ENCODE peak calls at places on chromosomes 4 and X, in eight cellular contexts. One of them, this sample, is unnamed. For H3K4me1, the result is how much of the 10 kb centered on the place peaks cover.

GRCh38 chrX:15903186-15903681 is 48.6 kb upstream of the AP1S2 start:
- DNase-seq in trophoblast cell: no peak
- DNase-seq in MM.1S: peak
- DNase-seq in CD8-positive, alpha-beta memory T cell: no peak
- DNase-seq in OCI-LY7: peak
- DNase-seq in IMR-90: no peak
- DNase-seq in GM23248: no peak
- DNase-seq in heart right ventricle: no peak
- DNase-seq in this sample: no peak

GRCh38 chrX:38993500-38993899 is 192.2 kb downstream of the MID1IP1 start:
- DNase-seq in heart right ventricle: no peak
- DNase-seq in trophoblast cell: no peak
- DNase-seq in MM.1S: no peak
- DNase-seq in CD8-positive, alpha-beta memory T cell: no peak
- DNase-seq in IMR-90: no peak
- DNase-seq in GM23248: no peak
- DNase-seq in OCI-LY7: no peak
- DNase-seq in this sample: no peak

GRCh38 chr4:87304659-87305277 is 17.9 kb downstream of the HSD17B13 start:
- DNase-seq in trophoblast cell: no peak
- DNase-seq in CD8-positive, alpha-beta memory T cell: no peak
- DNase-seq in OCI-LY7: no peak
- DNase-seq in GM23248: no peak
- DNase-seq in heart right ventricle: no peak
- DNase-seq in MM.1S: no peak
- DNase-seq in IMR-90: peak
- DNase-seq in this sample: no peak

GRCh38 chr4:106334732-106335131 is 18.4 kb downstream of the AIMP1 start:
- DNase-seq in CD8-positive, alpha-beta memory T cell: no peak
- DNase-seq in trophoblast cell: no peak
- DNase-seq in MM.1S: no peak
- DNase-seq in IMR-90: no peak
- DNase-seq in heart right ventricle: no peak
- DNase-seq in OCI-LY7: no peak
- DNase-seq in GM23248: no peak
- DNase-seq in this sample: no peak

GRCh38 chr4:143335979-143336827 is 473 bp upstream of the GAB1 start:
- DNase-seq in MM.1S: peak
- DNase-seq in CD8-positive, alpha-beta memory T cell: no peak
- DNase-seq in heart right ventricle: peak
- DNase-seq in IMR-90: peak
- DNase-seq in OCI-LY7: peak
- DNase-seq in GM23248: peak
- DNase-seq in trophoblast cell: peak
- DNase-seq in this sample: peak

GRCh38 chr4:165394275-165394674 is 15.5 kb downstream of the CPE start:
- DNase-seq in trophoblast cell: no peak
- DNase-seq in IMR-90: peak
- DNase-seq in CD8-positive, alpha-beta memory T cell: no peak
- DNase-seq in heart right ventricle: no peak
- DNase-seq in MM.1S: no peak
- DNase-seq in GM23248: peak
- DNase-seq in OCI-LY7: no peak
- DNase-seq in this sample: no peak

GRCh38 chr4:65665951-65666523 is 4.3 kb downstream of the EPHA5 start:
- DNase-seq in CD8-positive, alpha-beta memory T cell: no peak
- DNase-seq in GM23248: peak
- DNase-seq in IMR-90: no peak
- DNase-seq in OCI-LY7: no peak
- DNase-seq in heart right ventricle: no peak
- DNase-seq in MM.1S: no peak
- DNase-seq in trophoblast cell: no peak
- DNase-seq in this sample: no peak

GRCh38 chrX:155666741-155667140 is 54.0 kb upstream of the TMLHE start:
- DNase-seq in trophoblast cell: no peak
- DNase-seq in CD8-positive, alpha-beta memory T cell: no peak
- DNase-seq in MM.1S: no peak
- DNase-seq in GM23248: no peak
- DNase-seq in heart right ventricle: no peak
- DNase-seq in IMR-90: no peak
- DNase-seq in OCI-LY7: no peak
- DNase-seq in this sample: no peak

GRCh38 chr4:126221717-126222116 is 907.0 kb downstream of the FAT4 start:
- DNase-seq in CD8-positive, alpha-beta memory T cell: no peak
- DNase-seq in MM.1S: no peak
- DNase-seq in GM23248: no peak
- DNase-seq in OCI-LY7: no peak
- DNase-seq in trophoblast cell: no peak
- DNase-seq in IMR-90: no peak
- DNase-seq in heart right ventricle: no peak
- DNase-seq in this sample: no peak

GRCh38 chr4:169621754-169622481 is 1.5 kb downstream of the CLCN3 start:
- DNase-seq in CD8-positive, alpha-beta memory T cell: peak
- DNase-seq in IMR-90: peak
- DNase-seq in heart right ventricle: no peak
- DNase-seq in trophoblast cell: no peak
- DNase-seq in GM23248: peak
- DNase-seq in MM.1S: peak
- DNase-seq in OCI-LY7: peak
- DNase-seq in this sample: no peak

GRCh38 chr4:158535130-158535614 is 13.5 kb downstream of the RXFP1 start:
- DNase-seq in heart right ventricle: no peak
- DNase-seq in GM23248: peak
- DNase-seq in trophoblast cell: no peak
- DNase-seq in OCI-LY7: no peak
- DNase-seq in CD8-positive, alpha-beta memory T cell: no peak
- DNase-seq in MM.1S: peak
- DNase-seq in IMR-90: peak
- DNase-seq in this sample: no peak

GRCh38 chr4:56755901-56756300 is 65.6 kb downstream of the SPINK2 start:
- DNase-seq in MM.1S: no peak
- DNase-seq in OCI-LY7: no peak
- DNase-seq in heart right ventricle: no peak
- DNase-seq in GM23248: peak
- DNase-seq in trophoblast cell: no peak
- DNase-seq in CD8-positive, alpha-beta memory T cell: no peak
- DNase-seq in IMR-90: no peak
- DNase-seq in this sample: no peak

DNA sequence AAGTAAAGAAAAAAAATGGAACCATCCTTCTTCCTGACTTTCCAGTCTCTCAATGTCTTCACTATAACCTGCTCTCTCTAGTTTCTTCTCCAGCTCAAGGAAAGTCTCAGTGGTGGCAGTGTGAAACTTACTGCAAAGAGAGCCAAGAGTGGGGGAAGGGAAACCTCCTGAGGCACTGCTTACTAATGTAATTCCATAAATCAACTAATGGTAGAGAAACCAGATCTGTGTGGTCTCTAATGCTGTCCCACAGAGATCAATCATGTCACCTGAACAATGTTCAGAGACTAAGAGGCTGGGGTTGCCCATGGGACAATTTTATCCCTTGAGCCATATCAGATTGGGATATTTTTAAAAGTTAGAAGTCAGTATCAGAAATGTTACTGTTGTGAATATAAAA is 7.6 kb downstream of the CXXC4 start:
- DNase-seq in CD8-positive, alpha-beta memory T cell: no peak
- DNase-seq in GM23248: no peak
- DNase-seq in OCI-LY7: no peak
- DNase-seq in IMR-90: no peak
- DNase-seq in trophoblast cell: no peak
- DNase-seq in heart right ventricle: no peak
- DNase-seq in MM.1S: peak
- DNase-seq in this sample: no peak
- H3K27ac ChIP-seq in CD8-positive, alpha-beta memory T cell: no peak
- H3K27ac ChIP-seq in GM23248: no peak
- H3K27ac ChIP-seq in OCI-LY7: no peak
- H3K27ac ChIP-seq in IMR-90: no peak
- H3K27ac ChIP-seq in trophoblast cell: no peak
- H3K27ac ChIP-seq in heart right ventricle: no peak
- H3K27ac ChIP-seq in MM.1S: peak
- H3K27ac ChIP-seq in this sample: no peak

GRCh38 chr4:118869808-118870342 is 18.8 kb upstream of the SYNPO2 start:
- DNase-seq in MM.1S: no peak
- DNase-seq in GM23248: peak
- DNase-seq in trophoblast cell: no peak
- DNase-seq in CD8-positive, alpha-beta memory T cell: no peak
- DNase-seq in OCI-LY7: no peak
- DNase-seq in IMR-90: peak
- DNase-seq in heart right ventricle: no peak
- DNase-seq in this sample: no peak

GRCh38 chr4:118872181-118872580 is 16.5 kb upstream of the SYNPO2 start:
- DNase-seq in GM23248: no peak
- DNase-seq in CD8-positive, alpha-beta memory T cell: no peak
- DNase-seq in MM.1S: no peak
- DNase-seq in trophoblast cell: peak
- DNase-seq in IMR-90: no peak
- DNase-seq in OCI-LY7: no peak
- DNase-seq in heart right ventricle: no peak
- DNase-seq in this sample: no peak

GRCh38 chr4:118865091-118865708 is 23.5 kb upstream of the SYNPO2 start:
- DNase-seq in CD8-positive, alpha-beta memory T cell: no peak
- DNase-seq in OCI-LY7: peak
- DNase-seq in IMR-90: peak
- DNase-seq in MM.1S: peak
- DNase-seq in GM23248: peak
- DNase-seq in heart right ventricle: no peak
- DNase-seq in trophoblast cell: peak
- DNase-seq in this sample: peak

DNA sequence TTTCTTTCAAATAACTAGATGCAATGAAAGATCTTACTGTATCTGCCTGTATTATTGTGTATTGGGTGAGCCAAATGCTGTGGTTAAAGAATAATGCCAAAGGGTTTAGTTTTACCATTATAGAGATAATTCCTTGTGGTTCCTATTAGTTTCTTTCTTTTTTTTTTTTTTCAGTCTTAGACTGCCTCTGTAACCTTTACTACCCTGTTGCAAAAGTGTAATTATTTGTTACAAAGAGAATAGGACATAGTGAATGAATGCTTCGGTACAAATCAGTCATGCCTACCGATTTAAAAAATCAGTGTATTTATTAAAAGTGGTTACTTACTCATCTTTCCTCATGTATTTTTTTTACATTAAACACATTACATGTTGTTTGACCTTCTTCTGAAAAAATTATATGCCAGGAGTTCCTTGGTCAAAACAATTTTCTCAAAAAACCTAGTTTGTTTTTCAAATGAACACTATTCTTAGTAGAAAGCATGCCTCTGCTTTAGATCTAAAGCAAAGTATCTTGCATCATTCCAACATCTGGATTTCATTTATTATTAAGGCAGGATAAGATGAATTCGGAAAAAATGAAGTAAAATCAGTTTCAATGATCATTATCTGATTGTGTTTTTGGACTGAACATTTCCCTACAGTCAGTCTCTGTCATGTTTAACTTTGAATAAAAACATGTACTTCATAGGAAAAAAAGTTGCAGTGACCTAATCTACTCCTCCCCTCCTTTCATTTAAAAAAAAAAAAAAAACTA is 21.2 kb upstream of the SYNPO2 start:
- DNase-seq in OCI-LY7: no peak
- DNase-seq in trophoblast cell: no peak
- DNase-seq in GM23248: peak
- DNase-seq in CD8-positive, alpha-beta memory T cell: no peak
- DNase-seq in IMR-90: peak
- DNase-seq in heart right ventricle: no peak
- DNase-seq in MM.1S: no peak
- DNase-seq in this sample: no peak
- H3K4me1 ChIP-seq in OCI-LY7: under half
- H3K4me1 ChIP-seq in trophoblast cell: under half
- H3K4me1 ChIP-seq in GM23248: under half
- H3K4me1 ChIP-seq in CD8-positive, alpha-beta memory T cell: under half
- H3K4me1 ChIP-seq in IMR-90: under half
- H3K4me1 ChIP-seq in heart right ventricle: under half
- H3K4me1 ChIP-seq in MM.1S: under half
- H3K4me1 ChIP-seq in this sample: under half

GRCh38 chr4:6232836-6233785 is 32.8 kb upstream of the JAKMIP1 start:
- DNase-seq in trophoblast cell: no peak
- DNase-seq in MM.1S: no peak
- DNase-seq in heart right ventricle: no peak
- DNase-seq in OCI-LY7: no peak
- DNase-seq in IMR-90: no peak
- DNase-seq in CD8-positive, alpha-beta memory T cell: peak
- DNase-seq in GM23248: no peak
- DNase-seq in this sample: no peak
- H3K27ac ChIP-seq in trophoblast cell: no peak
- H3K27ac ChIP-seq in MM.1S: no peak
- H3K27ac ChIP-seq in heart right ventricle: no peak
- H3K27ac ChIP-seq in OCI-LY7: no peak
- H3K27ac ChIP-seq in IMR-90: no peak
- H3K27ac ChIP-seq in CD8-positive, alpha-beta memory T cell: no peak
- H3K27ac ChIP-seq in GM23248: no peak
- H3K27ac ChIP-seq in this sample: no peak

GRCh38 chrX:112837531-112837930 is 3.1 kb downstream of the AMOT start:
- DNase-seq in heart right ventricle: no peak
- DNase-seq in CD8-positive, alpha-beta memory T cell: no peak
- DNase-seq in MM.1S: no peak
- DNase-seq in OCI-LY7: no peak
- DNase-seq in IMR-90: no peak
- DNase-seq in GM23248: no peak
- DNase-seq in trophoblast cell: no peak
- DNase-seq in this sample: no peak
- H3K4me1 ChIP-seq in heart right ventricle: under half
- H3K4me1 ChIP-seq in CD8-positive, alpha-beta memory T cell: under half
- H3K4me1 ChIP-seq in MM.1S: under half
- H3K4me1 ChIP-seq in OCI-LY7: under half
- H3K4me1 ChIP-seq in IMR-90: under half
- H3K4me1 ChIP-seq in GM23248: under half
- H3K4me1 ChIP-seq in trophoblast cell: under half
- H3K4me1 ChIP-seq in this sample: under half

GRCh38 chrX:19640063-19640462 is 124.8 kb upstream of the MAP3K15 start:
- DNase-seq in CD8-positive, alpha-beta memory T cell: no peak
- DNase-seq in MM.1S: no peak
- DNase-seq in IMR-90: no peak
- DNase-seq in OCI-LY7: no peak
- DNase-seq in heart right ventricle: no peak
- DNase-seq in trophoblast cell: no peak
- DNase-seq in GM23248: no peak
- DNase-seq in this sample: no peak

GRCh38 chrX:19642517-19643109 is 127.3 kb upstream of the MAP3K15 start:
- DNase-seq in MM.1S: no peak
- DNase-seq in OCI-LY7: no peak
- DNase-seq in IMR-90: no peak
- DNase-seq in trophoblast cell: no peak
- DNase-seq in heart right ventricle: no peak
- DNase-seq in CD8-positive, alpha-beta memory T cell: no peak
- DNase-seq in GM23248: no peak
- DNase-seq in this sample: no peak

GRCh38 chrX:19640693-19641374 is 125.5 kb upstream of the MAP3K15 start:
- DNase-seq in MM.1S: no peak
- DNase-seq in CD8-positive, alpha-beta memory T cell: no peak
- DNase-seq in OCI-LY7: no peak
- DNase-seq in GM23248: no peak
- DNase-seq in IMR-90: no peak
- DNase-seq in trophoblast cell: no peak
- DNase-seq in heart right ventricle: no peak
- DNase-seq in this sample: no peak

GRCh38 chrX:19638968-19639539 is 123.7 kb upstream of the MAP3K15 start:
- DNase-seq in heart right ventricle: no peak
- DNase-seq in IMR-90: no peak
- DNase-seq in MM.1S: no peak
- DNase-seq in GM23248: no peak
- DNase-seq in OCI-LY7: no peak
- DNase-seq in trophoblast cell: no peak
- DNase-seq in CD8-positive, alpha-beta memory T cell: no peak
- DNase-seq in this sample: no peak

GRCh38 chrX:19636989-19637388 is 121.7 kb upstream of the MAP3K15 start:
- DNase-seq in GM23248: no peak
- DNase-seq in trophoblast cell: no peak
- DNase-seq in MM.1S: no peak
- DNase-seq in OCI-LY7: no peak
- DNase-seq in IMR-90: no peak
- DNase-seq in CD8-positive, alpha-beta memory T cell: no peak
- DNase-seq in heart right ventricle: no peak
- DNase-seq in this sample: no peak
- H3K27ac ChIP-seq in GM23248: no peak
- H3K27ac ChIP-seq in trophoblast cell: no peak
- H3K27ac ChIP-seq in MM.1S: no peak
- H3K27ac ChIP-seq in OCI-LY7: no peak
- H3K27ac ChIP-seq in IMR-90: no peak
- H3K27ac ChIP-seq in CD8-positive, alpha-beta memory T cell: no peak
- H3K27ac ChIP-seq in heart right ventricle: no peak
- H3K27ac ChIP-seq in this sample: no peak